ENCODE peak calls at places on chromosomes 3 and 15, in five cellular contexts. G is adrenal gland, M is fibroblast of villous mesenchyme, Q is progenitor cell of endocrine pancreas, D is A549. U is an unnamed sample.
A peak's percentile ranks its signal among the peaks of the same experiment; 100 is the strongest.

GRCh38 chr3:179732661-179733348 is 80.0 kb downstream of the USP13 start:
- DNase-seq in G (peak; percentile 91), M (no peak), Q (no peak), D (no peak), U (no peak)

GRCh38 chr3:13231781-13232515 is 158.7 kb upstream of the IQSEC1 start:
- DNase-seq in G (no peak), M (no peak), Q (no peak), D (no peak), U (peak; percentile 51)

GRCh38 chr15:51023499-51023898 is 71.2 kb downstream of the TNFAIP8L3 start:
- DNase-seq in G (no peak), M (no peak), Q (no peak), D (no peak), U (no peak)

GRCh38 chr3:197613187-197613586 is 57.4 kb upstream of the BDH1 start:
- DNase-seq in G (no peak), M (no peak), Q (no peak), D (no peak), U (no peak)

GRCh38 chr15:40906947-40907802 is 12.9 kb downstream of the VPS18 start:
- DNase-seq in G (peak; percentile 60), M (peak; percentile 21), Q (no peak), D (no peak), U (no peak)

GRCh38 chr15:57792729-57793449 is 86.4 kb downstream of the POLR2M start:
- DNase-seq in G (no peak), M (no peak), Q (no peak), D (no peak), U (no peak)

GRCh38 chr3:60720696-60721228 is 530.5 kb downstream of the FHIT start:
- DNase-seq in G (no peak), M (no peak), Q (no peak), D (no peak), U (no peak)

GRCh38 chr3:52892625-52893311 is 4.6 kb downstream of the STIMATE start:
- DNase-seq in G (no peak), M (peak; percentile 65), Q (no peak), D (no peak), U (no peak)

GRCh38 chr15:57323806-57324589 is 52.3 kb upstream of the CGNL1 start:
- DNase-seq in G (peak; percentile 54), M (peak; percentile 87), Q (no peak), D (peak; percentile 96), U (no peak)

GRCh38 chr15:89019436-89019835 is 68.8 kb upstream of the ABHD2 start:
- DNase-seq in G (no peak), M (no peak), Q (no peak), D (no peak), U (no peak)

GRCh38 chr3:71309342-71309741 is 274.2 kb downstream of the FOXP1 start:
- DNase-seq in G (no peak), M (no peak), Q (no peak), D (no peak), U (peak; percentile 23)

GRCh38 chr3:12729313-12729676 is 29.8 kb downstream of the TMEM40 start:
- DNase-seq in G (no peak), M (no peak), Q (no peak), D (no peak), U (peak; percentile 96)

GRCh38 chr3:182258538-182259177 is 534.6 kb upstream of the ATP11B start:
- DNase-seq in G (no peak), M (peak; percentile 37), Q (no peak), D (peak; percentile 6), U (peak; percentile 58)

GRCh38 chr15:90142216-90143175 is 40.2 kb upstream of the IDH2 start:
- DNase-seq in G (no peak), M (no peak), Q (no peak), D (no peak), U (no peak)

GRCh38 chr15:63048986-63049665 is 6.6 kb downstream of the TPM1 start:
- DNase-seq in G (peak; percentile 47), M (peak; percentile 58), Q (no peak), D (no peak), U (peak; percentile 57)

GRCh38 chr3:112132975-112133448 is at the start of gene GCSAM:
- DNase-seq in G (peak; percentile 38), M (no peak), Q (no peak), D (no peak), U (no peak)

GRCh38 chr3:46277476-46277875 is 35.2 kb downstream of the CCR3 start:
- DNase-seq in G (no peak), M (no peak), Q (no peak), D (no peak), U (no peak)
- TF ChIP-seq CTCF in G (no peak), M (no peak), Q (no peak), D (no peak), U (no peak)

GRCh38 chr3:126133606-126134005 is 46.8 kb downstream of the ALDH1L1 start:
- DNase-seq in G (peak; percentile 9), M (no peak), Q (no peak), D (no peak), U (no peak)

GRCh38 chr3:126130081-126130855 is 46.3 kb upstream of the SLC41A3 start:
- DNase-seq in G (peak; percentile 15), M (no peak), Q (no peak), D (no peak), U (no peak)

GRCh38 chr3:126130981-126131750 is 47.2 kb upstream of the SLC41A3 start:
- DNase-seq in G (peak; percentile 13), M (no peak), Q (no peak), D (no peak), U (no peak)

GRCh38 chr3:126132751-126133511 is 47.5 kb downstream of the ALDH1L1 start:
- DNase-seq in G (peak; percentile 5), M (no peak), Q (no peak), D (peak; percentile 13), U (peak; percentile 33)

DNA sequence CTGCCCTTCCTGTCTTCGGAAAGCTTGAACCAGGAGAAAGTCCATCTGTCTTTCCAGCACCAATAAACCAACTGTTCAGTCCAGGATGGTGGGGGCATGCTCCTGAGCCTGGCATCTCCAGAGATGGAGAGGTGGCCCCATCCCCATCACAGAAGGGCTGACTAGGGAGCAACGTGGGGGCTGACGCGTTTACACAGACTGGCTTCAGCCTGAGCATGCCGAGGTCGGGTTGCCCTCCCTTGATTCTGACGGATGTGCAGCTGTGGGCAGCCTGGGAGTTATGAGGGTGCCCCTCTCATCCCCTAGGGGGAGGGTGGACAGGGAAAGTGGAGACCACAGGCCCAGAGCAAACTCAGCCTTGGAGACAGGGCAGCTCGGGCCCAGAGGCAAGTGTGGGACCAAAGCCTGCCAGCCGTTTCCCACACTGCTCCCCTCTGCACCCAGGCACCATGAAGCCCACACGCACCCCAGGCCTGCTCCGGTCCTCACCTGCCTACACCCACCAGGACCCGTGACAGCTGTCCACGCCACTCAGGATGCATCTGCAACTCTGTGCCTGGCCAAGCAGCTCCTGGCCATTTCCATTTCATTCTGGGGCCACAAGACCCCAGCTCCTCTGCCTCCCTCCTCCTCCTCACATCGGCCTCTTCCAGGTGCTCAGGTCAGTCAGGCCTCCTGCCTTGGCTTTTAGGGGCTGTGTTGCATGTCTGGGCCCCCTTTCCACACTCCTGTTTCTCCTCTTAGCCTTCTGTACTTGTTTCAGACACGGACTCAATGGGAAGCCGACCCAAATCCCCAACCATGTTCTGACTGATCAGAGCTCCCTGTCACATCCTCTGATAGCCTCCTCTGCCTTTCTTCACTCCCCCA is 48.2 kb upstream of the SLC41A3 start:
- DNase-seq in G (peak; percentile 13), M (no peak), Q (no peak), D (no peak), U (no peak)
- TF ChIP-seq CTCF in G (no peak), M (no peak), Q (no peak), D (no peak), U (no peak)

DNA sequence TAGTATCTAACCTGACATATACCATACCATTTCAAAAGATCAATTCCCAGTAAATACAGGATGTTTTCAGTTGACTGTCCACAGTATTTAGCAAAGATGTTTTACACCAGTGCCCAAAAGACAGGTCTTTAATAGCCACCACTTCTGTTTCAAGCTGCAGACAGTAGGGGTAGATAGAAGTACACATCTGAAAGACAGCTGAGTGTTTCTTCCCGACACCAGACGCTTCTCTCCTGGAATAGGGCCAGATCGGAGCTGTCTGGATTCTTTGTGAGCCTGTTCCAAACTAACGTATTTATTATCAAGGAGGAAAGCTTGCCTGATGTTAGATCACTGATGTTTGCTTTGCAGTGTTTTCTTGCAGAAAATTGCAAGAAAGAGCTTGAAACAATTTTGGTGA is 136.1 kb upstream of the RBMS3 start:
- DNase-seq in G (peak; percentile 78), M (peak; percentile 89), Q (no peak), D (no peak), U (peak; percentile 42)
- TF ChIP-seq CTCF in G (peak; percentile 45), M (peak; percentile 52), Q (no peak), D (no peak), U (peak; percentile 42)

DNA sequence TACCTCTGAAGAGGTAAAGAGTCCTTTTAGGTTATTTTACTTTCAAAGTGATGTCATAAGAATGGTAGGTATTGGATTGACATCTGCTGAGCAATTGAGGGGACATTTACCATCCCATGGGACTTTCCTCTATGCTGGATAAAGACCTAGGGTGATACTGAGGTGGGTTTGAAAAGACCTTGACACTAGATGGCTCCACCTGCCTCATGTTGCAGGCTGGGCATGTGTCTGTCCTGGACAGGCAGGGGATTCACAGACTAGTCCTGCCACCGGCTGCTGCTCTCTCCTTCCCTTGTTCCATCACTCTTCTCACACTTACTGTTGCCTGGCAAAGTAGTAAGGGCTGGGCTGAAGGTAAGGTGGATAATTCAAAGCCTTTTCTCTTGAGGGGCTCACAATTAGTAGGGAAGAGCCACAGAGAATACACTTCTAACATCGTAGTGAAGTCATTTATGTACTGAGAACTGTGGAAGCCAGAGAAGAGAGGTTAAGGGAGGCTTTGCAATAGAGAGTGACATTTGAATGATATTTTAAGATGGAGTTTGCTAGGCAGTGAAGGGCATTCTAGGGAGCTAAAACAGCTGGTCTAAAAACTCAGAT is 27.7 kb downstream of the TRAK1 start:
- DNase-seq in G (no peak), M (no peak), Q (no peak), D (peak; percentile 72), U (peak; percentile 52)
- TF ChIP-seq CTCF in G (no peak), M (peak; percentile 30), Q (peak; percentile 60), D (peak; percentile 63), U (peak; percentile 30)